ENCODE peak calls at places on chromosomes 11 and 22, in eight cellular contexts. Z is CD4-positive, alpha-beta T cell; O is esophagus squamous epithelium; C is ovary; U is dorsolateral prefrontal cortex; R is vagina; N is left ventricle myocardium inferior; P is SJSA1. S is an unnamed sample. For H3K27me3, the result is how much of the 10 kb centered on the place peaks cover.

GRCh38 chr22:46604306-46604690 is 15.9 kb upstream of the GRAMD4 start:
- DNase-seq in Z (no peak), O (no peak), C (no peak), U (no peak), R (no peak), N (no peak), P (peak), S (no peak)

GRCh38 chr22:34019190-34019845 is 99.0 kb upstream of the LARGE1 start:
- DNase-seq in Z (no peak), O (no peak), C (no peak), U (no peak), R (no peak), N (no peak), P (no peak), S (peak)

GRCh38 chr22:45310331-45311032 is 748 bp downstream of the FAM118A start:
- DNase-seq in Z (no peak), O (no peak), C (no peak), U (no peak), R (no peak), N (no peak), P (no peak), S (no peak)

GRCh38 chr22:32644252-32645100 is 157.0 kb upstream of the TIMP3 start:
- DNase-seq in Z (peak), O (no peak), C (peak), U (no peak), R (no peak), N (peak), P (no peak), S (no peak)

GRCh38 chr11:6666302-6667183 is 10.9 kb upstream of the DCHS1 start:
- DNase-seq in Z (no peak), O (no peak), C (no peak), U (no peak), R (no peak), N (no peak), P (no peak), S (no peak)

GRCh38 chr11:48002565-48002964 is 22.2 kb downstream of the PTPRJ start:
- DNase-seq in Z (no peak), O (no peak), C (no peak), U (no peak), R (no peak), N (no peak), P (no peak), S (no peak)

GRCh38 chr11:120473486-120473885 is 38.1 kb upstream of the GRIK4 start:
- DNase-seq in Z (no peak), O (no peak), C (no peak), U (no peak), R (no peak), N (no peak), P (no peak), S (no peak)

GRCh38 chr11:76861490-76861953 is 804 bp downstream of the ACER3 start:
- DNase-seq in Z (no peak), O (no peak), C (no peak), U (no peak), R (no peak), N (no peak), P (no peak), S (no peak)

GRCh38 chr22:46956498-46957215 is 194.2 kb downstream of the TBC1D22A start:
- DNase-seq in Z (no peak), O (no peak), C (no peak), U (no peak), R (no peak), N (no peak), P (no peak), S (no peak)

GRCh38 chr11:17383466-17383865 is 5.0 kb downstream of the KCNJ11 start:
- DNase-seq in Z (no peak), O (no peak), C (no peak), U (no peak), R (no peak), N (no peak), P (no peak), S (no peak)

GRCh38 chr22:35581023-35581413 is 36.1 kb downstream of the MB start:
- DNase-seq in Z (no peak), O (no peak), C (no peak), U (no peak), R (no peak), N (no peak), P (no peak), S (no peak)

GRCh38 chr11:75437966-75438659 is 5.1 kb upstream of the KLHL35 start:
- DNase-seq in Z (no peak), O (no peak), C (no peak), U (no peak), R (no peak), N (no peak), P (no peak), S (no peak)

GRCh38 chr11:77473001-77473800 is 693 bp downstream of the PAK1 start:
- DNase-seq in Z (peak), O (no peak), C (peak), U (no peak), R (no peak), N (peak), P (no peak), S (no peak)

GRCh38 chr11:44621784-44622183 is 56.3 kb downstream of the CD82 start:
- DNase-seq in Z (no peak), O (no peak), C (no peak), U (peak), R (no peak), N (no peak), P (peak), S (peak)

GRCh38 chr22:32020117-32020516 is 22.9 kb upstream of the SLC5A1 start:
- DNase-seq in Z (no peak), O (no peak), C (no peak), U (no peak), R (no peak), N (no peak), P (no peak), S (no peak)

GRCh38 chr22:37430941-37431340 is 3.7 kb upstream of the ELFN2 start:
- DNase-seq in Z (no peak), O (no peak), C (no peak), U (no peak), R (no peak), N (no peak), P (no peak), S (no peak)

GRCh38 chr22:27317961-27318360 is 483.6 kb downstream of the MN1 start:
- DNase-seq in Z (no peak), O (no peak), C (no peak), U (no peak), R (no peak), N (no peak), P (no peak), S (no peak)

GRCh38 chr22:30694638-30695350 is at the start of gene OSBP2:
- DNase-seq in Z (peak), O (no peak), C (peak), U (peak), R (no peak), N (peak), P (no peak), S (no peak)

GRCh38 chr11:74683279-74683871 is 47.9 kb downstream of the CHRDL2 start:
- DNase-seq in Z (no peak), O (no peak), C (peak), U (peak), R (no peak), N (peak), P (no peak), S (no peak)

GRCh38 chr11:126853732-126854131 is 146.8 kb downstream of the KIRREL3 start:
- DNase-seq in Z (no peak), O (no peak), C (no peak), U (no peak), R (no peak), N (no peak), P (no peak), S (no peak)

GRCh38 chr11:71505001-71505400 is 22.1 kb upstream of the KRTAP5-7 start:
- DNase-seq in Z (no peak), O (no peak), C (no peak), U (no peak), R (no peak), N (no peak), P (no peak), S (no peak)

GRCh38 chr22:41062146-41062545 is 30.2 kb upstream of the EP300 start:
- DNase-seq in Z (no peak), O (no peak), C (no peak), U (no peak), R (no peak), N (no peak), P (no peak), S (no peak)

GRCh38 chr22:40114411-40114810 is 63.3 kb upstream of the TNRC6B start:
- DNase-seq in Z (no peak), O (no peak), C (no peak), U (no peak), R (no peak), N (no peak), P (no peak), S (no peak)

GRCh38 chr11:66981976-66982578 is 7.0 kb downstream of the C11orf86 start:
- DNase-seq in Z (no peak), O (peak), C (peak), U (peak), R (no peak), N (peak), P (peak), S (no peak)

GRCh38 chr11:12704049-12704448 is 29.8 kb downstream of the TEAD1 start:
- DNase-seq in Z (no peak), O (no peak), C (no peak), U (no peak), R (no peak), N (no peak), P (peak), S (no peak)

DNA sequence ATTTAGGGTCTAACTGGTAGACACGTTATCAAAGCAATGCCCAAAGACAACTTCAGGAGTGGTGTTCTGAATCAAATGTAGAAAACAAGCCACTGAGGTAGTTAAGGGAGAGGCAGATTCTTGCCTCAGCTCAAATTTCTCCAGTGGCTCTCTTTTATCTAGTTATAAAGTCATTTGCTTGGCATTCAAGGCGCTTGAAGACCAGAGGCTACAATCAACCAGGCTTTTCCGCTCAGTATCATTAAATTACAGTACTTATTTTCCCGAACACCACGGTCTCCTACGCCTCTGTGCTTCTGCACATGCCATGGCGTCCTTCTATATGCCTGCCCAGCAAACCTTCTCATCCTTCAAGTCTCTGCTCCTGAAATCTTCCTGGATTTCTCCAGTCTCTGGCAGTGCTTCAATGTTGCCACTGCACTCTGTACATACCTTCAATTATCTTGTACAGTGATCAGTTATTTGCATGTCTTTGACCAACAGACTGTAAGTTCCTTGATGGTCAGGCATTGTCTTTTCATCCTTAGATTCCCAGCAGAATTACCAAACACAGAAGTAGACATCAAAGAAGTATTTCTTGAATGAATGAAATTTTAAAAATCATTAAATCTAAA is 1.4 kb downstream of the POGLUT3 start:
- DNase-seq in Z (no peak), O (no peak), C (no peak), U (no peak), R (no peak), N (no peak), P (no peak), S (no peak)
- H3K27ac ChIP-seq in Z (peak), O (peak), C (no peak), U (peak), R (peak), N (peak), P (peak), S (peak)

GRCh38 chr11:128535468-128536457 is 51.6 kb downstream of the ETS1 start:
- DNase-seq in Z (no peak), O (no peak), C (no peak), U (no peak), R (no peak), N (no peak), P (no peak), S (no peak)
- H3K27me3 ChIP-seq in Z (under half), O (under half), C (under half), U (under half), R (under half), N (under half), P (under half), S (under half)

GRCh38 chr11:70098936-70099335 is 20.8 kb downstream of the ANO1 start:
- DNase-seq in Z (no peak), O (no peak), C (no peak), U (no peak), R (no peak), N (no peak), P (no peak), S (no peak)

GRCh38 chr11:70100283-70100610 is 22.1 kb downstream of the ANO1 start:
- DNase-seq in Z (no peak), O (no peak), C (no peak), U (no peak), R (no peak), N (no peak), P (no peak), S (no peak)

GRCh38 chr11:70099578-70100282 is 21.6 kb downstream of the ANO1 start:
- DNase-seq in Z (no peak), O (no peak), C (no peak), U (no peak), R (no peak), N (no peak), P (no peak), S (no peak)

GRCh38 chr11:70095541-70096252 is 17.6 kb downstream of the ANO1 start:
- DNase-seq in Z (no peak), O (no peak), C (no peak), U (no peak), R (no peak), N (no peak), P (no peak), S (no peak)

GRCh38 chr11:70097783-70098182 is 19.7 kb downstream of the ANO1 start:
- DNase-seq in Z (no peak), O (no peak), C (no peak), U (no peak), R (no peak), N (peak), P (no peak), S (no peak)
- H3K27ac ChIP-seq in Z (no peak), O (no peak), C (no peak), U (no peak), R (no peak), N (peak), P (no peak), S (no peak)

DNA sequence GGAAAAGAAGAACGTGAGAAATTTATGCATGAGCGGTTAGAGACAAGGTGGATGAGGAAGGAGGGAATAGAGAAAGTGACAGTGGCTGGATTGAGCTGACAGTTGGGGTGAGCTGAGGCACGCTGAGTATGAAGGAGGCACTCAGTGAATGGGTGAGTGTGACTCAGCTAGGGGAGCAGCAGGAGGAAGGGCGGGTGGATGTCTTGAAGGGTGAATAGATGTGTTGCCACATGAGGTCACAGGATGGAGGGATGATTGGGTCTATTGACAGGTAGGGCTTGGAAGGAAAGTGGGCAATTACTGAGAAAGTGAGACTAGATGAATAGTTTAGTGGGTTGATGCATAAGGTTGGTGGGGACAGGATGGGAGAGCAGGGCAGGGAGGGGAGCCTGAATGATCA is 8.0 kb downstream of the IFITM10 start:
- DNase-seq in Z (no peak), O (no peak), C (no peak), U (no peak), R (no peak), N (no peak), P (no peak), S (no peak)
- H3K27me3 ChIP-seq in Z (under half), O (under half), C (under half), U (under half), R (under half), N (under half), P (under half), S (under half)

GRCh38 chr11:46291441-46292143 is 14.1 kb downstream of the CREB3L1 start:
- DNase-seq in Z (no peak), O (no peak), C (peak), U (no peak), R (no peak), N (no peak), P (peak), S (no peak)
- H3K27ac ChIP-seq in Z (no peak), O (peak), C (peak), U (no peak), R (peak), N (peak), P (peak), S (peak)

GRCh38 chr11:9956483-9956882 is 292.6 kb downstream of the SWAP70 start:
- DNase-seq in Z (no peak), O (no peak), C (no peak), U (no peak), R (no peak), N (no peak), P (no peak), S (no peak)

GRCh38 chr11:9951714-9952275 is 287.9 kb downstream of the SWAP70 start:
- DNase-seq in Z (no peak), O (no peak), C (peak), U (no peak), R (no peak), N (no peak), P (no peak), S (no peak)

GRCh38 chr11:9953994-9954626 is 290.2 kb downstream of the SWAP70 start:
- DNase-seq in Z (no peak), O (no peak), C (no peak), U (no peak), R (no peak), N (no peak), P (no peak), S (no peak)

GRCh38 chr11:9957072-9957471 is 293.2 kb downstream of the SWAP70 start:
- DNase-seq in Z (no peak), O (no peak), C (no peak), U (no peak), R (no peak), N (no peak), P (no peak), S (no peak)

DNA sequence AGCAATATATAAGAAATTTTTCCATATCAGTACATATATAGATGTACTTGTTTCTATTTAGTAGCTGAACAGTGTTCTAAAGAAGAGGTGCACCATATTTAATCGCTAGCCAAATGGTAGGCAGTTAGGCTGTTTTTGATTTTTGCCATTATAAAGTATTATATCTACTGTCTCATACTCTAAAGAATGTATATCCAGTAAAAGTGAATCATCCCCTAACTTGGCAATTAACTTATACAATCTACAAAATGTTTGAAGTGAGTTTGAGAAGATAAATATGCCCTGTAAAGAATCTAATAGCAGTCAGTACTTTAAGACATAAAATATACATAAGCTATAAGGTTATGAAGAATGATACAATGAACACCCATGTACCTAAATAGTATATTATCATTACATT is 291.5 kb downstream of the SWAP70 start:
- DNase-seq in Z (no peak), O (no peak), C (no peak), U (no peak), R (no peak), N (no peak), P (no peak), S (no peak)
- H3K27me3 ChIP-seq in Z (under half), O (under half), C (under half), U (under half), R (under half), N (under half), P (under half), S (under half)

GRCh38 chr11:65115361-65116082 is 2.0 kb downstream of the ZNHIT2 start:
- DNase-seq in Z (no peak), O (no peak), C (peak), U (no peak), R (no peak), N (no peak), P (no peak), S (no peak)
- H3K27ac ChIP-seq in Z (peak), O (peak), C (no peak), U (no peak), R (no peak), N (no peak), P (no peak), S (no peak)